ENCODE peak calls at places on chromosomes 4 and X, in eight cellular contexts. One of them, this sample, is unnamed.

GRCh38 chr4:141153751-141154510 is 20.7 kb upstream of the RNF150 start:
- DNase-seq in hepatocyte: peak; percentile 65
- DNase-seq in heart left ventricle: peak; percentile 41
- DNase-seq in upper lobe of left lung: no peak
- DNase-seq in fibroblast of lung: peak; percentile 36
- DNase-seq in cardiac muscle cell: peak; percentile 82
- DNase-seq in GM23248: no peak
- DNase-seq in mammary epithelial cell: no peak
- DNase-seq in this sample: no peak

GRCh38 chr4:155342142-155342541 is 34.6 kb downstream of the MAP9 start:
- DNase-seq in hepatocyte: no peak
- DNase-seq in heart left ventricle: no peak
- DNase-seq in upper lobe of left lung: no peak
- DNase-seq in fibroblast of lung: peak; percentile 54
- DNase-seq in cardiac muscle cell: peak; percentile 28
- DNase-seq in GM23248: peak; percentile 53
- DNase-seq in mammary epithelial cell: peak; percentile 69
- DNase-seq in this sample: no peak

GRCh38 chr4:143363332-143363731 is 26.7 kb downstream of the GAB1 start:
- DNase-seq in hepatocyte: no peak
- DNase-seq in heart left ventricle: no peak
- DNase-seq in upper lobe of left lung: no peak
- DNase-seq in fibroblast of lung: no peak
- DNase-seq in cardiac muscle cell: no peak
- DNase-seq in GM23248: no peak
- DNase-seq in mammary epithelial cell: no peak
- DNase-seq in this sample: no peak

GRCh38 chrX:29143356-29143755 is 556.1 kb downstream of the IL1RAPL1 start:
- DNase-seq in hepatocyte: no peak
- DNase-seq in heart left ventricle: no peak
- DNase-seq in upper lobe of left lung: no peak
- DNase-seq in fibroblast of lung: peak; percentile 60
- DNase-seq in cardiac muscle cell: peak; percentile 45
- DNase-seq in GM23248: peak; percentile 3
- DNase-seq in mammary epithelial cell: no peak
- DNase-seq in this sample: no peak

GRCh38 chrX:69158166-69159040 is 6.8 kb downstream of the PJA1 start:
- DNase-seq in hepatocyte: peak; percentile 59
- DNase-seq in heart left ventricle: peak; percentile 82
- DNase-seq in upper lobe of left lung: no peak
- DNase-seq in fibroblast of lung: peak; percentile 72
- DNase-seq in cardiac muscle cell: peak; percentile 82
- DNase-seq in GM23248: peak; percentile 72
- DNase-seq in mammary epithelial cell: peak; percentile 82
- DNase-seq in this sample: peak; percentile 73

GRCh38 chrX:107851215-107851614 is 25.5 kb downstream of the MID2 start:
- DNase-seq in hepatocyte: no peak
- DNase-seq in heart left ventricle: no peak
- DNase-seq in upper lobe of left lung: no peak
- DNase-seq in fibroblast of lung: peak; percentile 51
- DNase-seq in cardiac muscle cell: peak; percentile 55
- DNase-seq in GM23248: no peak
- DNase-seq in mammary epithelial cell: peak; percentile 32
- DNase-seq in this sample: no peak

GRCh38 chr4:23039813-23040212 is 347.1 kb downstream of the GBA3 start:
- DNase-seq in hepatocyte: no peak
- DNase-seq in heart left ventricle: no peak
- DNase-seq in upper lobe of left lung: no peak
- DNase-seq in fibroblast of lung: peak; percentile 47
- DNase-seq in cardiac muscle cell: no peak
- DNase-seq in GM23248: no peak
- DNase-seq in mammary epithelial cell: no peak
- DNase-seq in this sample: no peak

GRCh38 chrX:101347859-101348451 is 587 bp downstream of the TIMM8A start:
- DNase-seq in hepatocyte: peak; percentile 13
- DNase-seq in heart left ventricle: no peak
- DNase-seq in upper lobe of left lung: no peak
- DNase-seq in fibroblast of lung: peak; percentile 20
- DNase-seq in cardiac muscle cell: peak; percentile 39
- DNase-seq in GM23248: peak; percentile 59
- DNase-seq in mammary epithelial cell: peak; percentile 15
- DNase-seq in this sample: peak; percentile 2

GRCh38 chrX:117989512-117989911 is 127.1 kb downstream of the KLHL13 start:
- DNase-seq in hepatocyte: no peak
- DNase-seq in heart left ventricle: no peak
- DNase-seq in upper lobe of left lung: no peak
- DNase-seq in fibroblast of lung: peak; percentile 47
- DNase-seq in cardiac muscle cell: no peak
- DNase-seq in GM23248: no peak
- DNase-seq in mammary epithelial cell: peak; percentile 46
- DNase-seq in this sample: no peak

GRCh38 chrX:71627588-71628404 is 9.5 kb upstream of the CXCR3 start:
- DNase-seq in hepatocyte: no peak
- DNase-seq in heart left ventricle: no peak
- DNase-seq in upper lobe of left lung: no peak
- DNase-seq in fibroblast of lung: no peak
- DNase-seq in cardiac muscle cell: no peak
- DNase-seq in GM23248: no peak
- DNase-seq in mammary epithelial cell: no peak
- DNase-seq in this sample: no peak

GRCh38 chr4:129043523-129043922 is 49.8 kb downstream of the SCLT1 start:
- DNase-seq in hepatocyte: no peak
- DNase-seq in heart left ventricle: no peak
- DNase-seq in upper lobe of left lung: no peak
- DNase-seq in fibroblast of lung: peak; percentile 58
- DNase-seq in cardiac muscle cell: peak; percentile 70
- DNase-seq in GM23248: peak; percentile 48
- DNase-seq in mammary epithelial cell: no peak
- DNase-seq in this sample: no peak

GRCh38 chr4:142719854-142720541 is 126.1 kb downstream of the INPP4B start:
- DNase-seq in hepatocyte: peak; percentile 14
- DNase-seq in heart left ventricle: no peak
- DNase-seq in upper lobe of left lung: no peak
- DNase-seq in fibroblast of lung: peak; percentile 71
- DNase-seq in cardiac muscle cell: peak; percentile 45
- DNase-seq in GM23248: peak; percentile 57
- DNase-seq in mammary epithelial cell: peak; percentile 84
- DNase-seq in this sample: no peak

GRCh38 chrX:123590842-123591491 is 141.9 kb downstream of the THOC2 start:
- DNase-seq in hepatocyte: peak; percentile 8
- DNase-seq in heart left ventricle: no peak
- DNase-seq in upper lobe of left lung: no peak
- DNase-seq in fibroblast of lung: peak; percentile 59
- DNase-seq in cardiac muscle cell: peak; percentile 32
- DNase-seq in GM23248: peak; percentile 3
- DNase-seq in mammary epithelial cell: peak; percentile 32
- DNase-seq in this sample: no peak

GRCh38 chr4:2285665-2286381 is 23.9 kb upstream of the MXD4 start:
- DNase-seq in hepatocyte: no peak
- DNase-seq in heart left ventricle: peak; percentile 25
- DNase-seq in upper lobe of left lung: peak; percentile 63
- DNase-seq in fibroblast of lung: no peak
- DNase-seq in cardiac muscle cell: no peak
- DNase-seq in GM23248: no peak
- DNase-seq in mammary epithelial cell: no peak
- DNase-seq in this sample: no peak

GRCh38 chr4:124931050-124931449 is 218.5 kb upstream of the ANKRD50 start:
- DNase-seq in hepatocyte: no peak
- DNase-seq in heart left ventricle: no peak
- DNase-seq in upper lobe of left lung: no peak
- DNase-seq in fibroblast of lung: peak; percentile 89
- DNase-seq in cardiac muscle cell: peak; percentile 50
- DNase-seq in GM23248: no peak
- DNase-seq in mammary epithelial cell: no peak
- DNase-seq in this sample: no peak

GRCh38 chrX:31099536-31100090 is 27.8 kb upstream of the FTHL17 start:
- DNase-seq in hepatocyte: no peak
- DNase-seq in heart left ventricle: no peak
- DNase-seq in upper lobe of left lung: no peak
- DNase-seq in fibroblast of lung: no peak
- DNase-seq in cardiac muscle cell: no peak
- DNase-seq in GM23248: no peak
- DNase-seq in mammary epithelial cell: peak; percentile 46
- DNase-seq in this sample: no peak

DNA sequence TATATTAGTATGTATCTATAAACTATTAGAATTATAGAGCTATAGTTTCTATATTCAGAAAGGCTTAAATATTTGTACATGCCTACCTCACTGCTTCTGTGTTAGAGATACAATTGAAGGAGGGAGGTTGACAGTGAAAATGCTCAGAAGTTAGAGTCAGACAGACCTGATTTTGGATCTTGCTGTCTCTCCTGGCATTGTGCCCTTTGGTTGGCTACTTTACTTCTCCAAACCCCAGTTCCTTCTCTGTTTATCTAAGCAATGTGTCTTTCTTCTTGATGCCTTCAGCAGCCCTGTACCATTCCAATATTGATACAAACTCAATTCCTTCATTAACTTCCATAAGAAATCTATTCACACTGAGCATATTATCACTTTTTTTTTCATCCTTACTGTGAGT is 28.7 kb downstream of the CCNG2 start:
- DNase-seq in hepatocyte: no peak
- DNase-seq in heart left ventricle: no peak
- DNase-seq in upper lobe of left lung: no peak
- DNase-seq in fibroblast of lung: no peak
- DNase-seq in cardiac muscle cell: no peak
- DNase-seq in GM23248: no peak
- DNase-seq in mammary epithelial cell: no peak
- DNase-seq in this sample: no peak
- H3K4me3 ChIP-seq in hepatocyte: no peak overlapping the region
- H3K4me3 ChIP-seq in heart left ventricle: no peak overlapping the region
- H3K4me3 ChIP-seq in upper lobe of left lung: no peak overlapping the region
- H3K4me3 ChIP-seq in fibroblast of lung: no peak overlapping the region
- H3K4me3 ChIP-seq in cardiac muscle cell: no peak overlapping the region
- H3K4me3 ChIP-seq in GM23248: no peak overlapping the region
- H3K4me3 ChIP-seq in mammary epithelial cell: no peak overlapping the region
- H3K4me3 ChIP-seq in this sample: no peak overlapping the region

GRCh38 chrX:16700734-16701133 is 11.7 kb downstream of the CTPS2 start:
- DNase-seq in hepatocyte: no peak
- DNase-seq in heart left ventricle: no peak
- DNase-seq in upper lobe of left lung: no peak
- DNase-seq in fibroblast of lung: no peak
- DNase-seq in cardiac muscle cell: no peak
- DNase-seq in GM23248: peak; percentile 2
- DNase-seq in mammary epithelial cell: no peak
- DNase-seq in this sample: no peak

GRCh38 chrX:16696956-16697355 is 15.5 kb downstream of the CTPS2 start:
- DNase-seq in hepatocyte: no peak
- DNase-seq in heart left ventricle: no peak
- DNase-seq in upper lobe of left lung: no peak
- DNase-seq in fibroblast of lung: no peak
- DNase-seq in cardiac muscle cell: no peak
- DNase-seq in GM23248: no peak
- DNase-seq in mammary epithelial cell: no peak
- DNase-seq in this sample: no peak

GRCh38 chrX:16699389-16699788 is 13.1 kb downstream of the CTPS2 start:
- DNase-seq in hepatocyte: no peak
- DNase-seq in heart left ventricle: no peak
- DNase-seq in upper lobe of left lung: no peak
- DNase-seq in fibroblast of lung: no peak
- DNase-seq in cardiac muscle cell: no peak
- DNase-seq in GM23248: no peak
- DNase-seq in mammary epithelial cell: no peak
- DNase-seq in this sample: no peak

GRCh38 chrX:16695079-16695676 is 17.3 kb downstream of the CTPS2 start:
- DNase-seq in hepatocyte: peak; percentile 77
- DNase-seq in heart left ventricle: peak; percentile 40
- DNase-seq in upper lobe of left lung: no peak
- DNase-seq in fibroblast of lung: peak; percentile 36
- DNase-seq in cardiac muscle cell: peak; percentile 58
- DNase-seq in GM23248: peak; percentile 40
- DNase-seq in mammary epithelial cell: peak; percentile 32
- DNase-seq in this sample: peak; percentile 27
- H3K4me1 ChIP-seq in hepatocyte: no peaks in the 10 kb centered on the region
- H3K4me1 ChIP-seq in heart left ventricle: no peaks in the 10 kb centered on the region
- H3K4me1 ChIP-seq in upper lobe of left lung: no peaks in the 10 kb centered on the region
- H3K4me1 ChIP-seq in fibroblast of lung: no peaks in the 10 kb centered on the region
- H3K4me1 ChIP-seq in cardiac muscle cell: no peaks in the 10 kb centered on the region
- H3K4me1 ChIP-seq in GM23248: no peaks in the 10 kb centered on the region
- H3K4me1 ChIP-seq in mammary epithelial cell: no peaks in the 10 kb centered on the region
- H3K4me1 ChIP-seq in this sample: no peaks in the 10 kb centered on the region

GRCh38 chrX:19912-20571 is 261.1 kb upstream of the PLCXD1 start:
- DNase-seq in hepatocyte: peak; percentile 26
- DNase-seq in heart left ventricle: no peak
- DNase-seq in upper lobe of left lung: no peak
- DNase-seq in fibroblast of lung: no peak
- DNase-seq in cardiac muscle cell: no peak
- DNase-seq in GM23248: peak; percentile 13
- DNase-seq in mammary epithelial cell: no peak
- DNase-seq in this sample: no peak
- H3K4me3 ChIP-seq in hepatocyte: no peak overlapping the region
- H3K4me3 ChIP-seq in heart left ventricle: peak overlapping the region; percentile 45
- H3K4me3 ChIP-seq in upper lobe of left lung: no peak overlapping the region
- H3K4me3 ChIP-seq in fibroblast of lung: no peak overlapping the region
- H3K4me3 ChIP-seq in cardiac muscle cell: no peak overlapping the region
- H3K4me3 ChIP-seq in GM23248: peak overlapping the region; percentile 35
- H3K4me3 ChIP-seq in mammary epithelial cell: no peak overlapping the region
- H3K4me3 ChIP-seq in this sample: no peak overlapping the region

GRCh38 chrX:373641-374471 is 12.9 kb downstream of the PPP2R3B start:
- DNase-seq in hepatocyte: peak; percentile 58
- DNase-seq in heart left ventricle: peak; percentile 64
- DNase-seq in upper lobe of left lung: peak; percentile 85
- DNase-seq in fibroblast of lung: peak; percentile 56
- DNase-seq in cardiac muscle cell: peak; percentile 30
- DNase-seq in GM23248: peak; percentile 55
- DNase-seq in mammary epithelial cell: peak; percentile 49
- DNase-seq in this sample: peak; percentile 55
- H3K4me1 ChIP-seq in hepatocyte: peaks cover 9% of the 10 kb centered on the region
- H3K4me1 ChIP-seq in heart left ventricle: peaks cover 13% of the 10 kb centered on the region
- H3K4me1 ChIP-seq in upper lobe of left lung: peaks cover 19% of the 10 kb centered on the region
- H3K4me1 ChIP-seq in fibroblast of lung: no peaks in the 10 kb centered on the region
- H3K4me1 ChIP-seq in cardiac muscle cell: peaks cover 42% of the 10 kb centered on the region
- H3K4me1 ChIP-seq in GM23248: no peaks in the 10 kb centered on the region
- H3K4me1 ChIP-seq in mammary epithelial cell: peaks cover 11% of the 10 kb centered on the region
- H3K4me1 ChIP-seq in this sample: peaks cover 37% of the 10 kb centered on the region

DNA sequence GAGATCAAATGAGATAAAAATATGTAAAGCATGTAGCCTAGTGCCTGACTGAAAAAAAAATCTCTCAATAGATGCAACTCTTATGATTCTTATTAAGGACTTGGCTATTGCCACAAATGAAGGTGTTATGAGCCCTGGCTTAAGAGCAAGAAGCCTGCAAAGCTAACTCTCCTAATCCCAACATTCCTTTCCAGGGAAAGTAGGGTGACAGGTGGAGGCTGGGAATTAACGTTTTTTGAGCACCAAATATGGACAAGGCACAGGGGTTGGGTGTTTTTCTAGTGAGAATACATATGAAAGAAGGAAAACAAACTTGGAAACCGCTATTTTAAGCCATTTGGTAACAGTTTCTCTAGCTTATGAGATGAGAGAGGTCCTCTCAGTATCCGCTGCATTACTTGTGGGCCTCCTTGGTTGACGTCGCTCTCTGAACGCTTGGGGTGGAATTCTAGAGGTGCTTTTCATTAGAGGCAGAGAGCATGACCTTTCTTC is 2.4 kb downstream of the RHOH start:
- DNase-seq in hepatocyte: no peak
- DNase-seq in heart left ventricle: no peak
- DNase-seq in upper lobe of left lung: no peak
- DNase-seq in fibroblast of lung: no peak
- DNase-seq in cardiac muscle cell: no peak
- DNase-seq in GM23248: no peak
- DNase-seq in mammary epithelial cell: no peak
- DNase-seq in this sample: no peak
- H3K4me3 ChIP-seq in hepatocyte: no peak overlapping the region
- H3K4me3 ChIP-seq in heart left ventricle: peak overlapping the region; percentile 33
- H3K4me3 ChIP-seq in upper lobe of left lung: no peak overlapping the region
- H3K4me3 ChIP-seq in fibroblast of lung: no peak overlapping the region
- H3K4me3 ChIP-seq in cardiac muscle cell: no peak overlapping the region
- H3K4me3 ChIP-seq in GM23248: no peak overlapping the region
- H3K4me3 ChIP-seq in mammary epithelial cell: no peak overlapping the region
- H3K4me3 ChIP-seq in this sample: no peak overlapping the region

GRCh38 chr4:38060829-38061431 is 100.7 kb downstream of the PTTG2 start:
- DNase-seq in hepatocyte: peak; percentile 51
- DNase-seq in heart left ventricle: no peak
- DNase-seq in upper lobe of left lung: no peak
- DNase-seq in fibroblast of lung: peak; percentile 64
- DNase-seq in cardiac muscle cell: peak; percentile 75
- DNase-seq in GM23248: no peak
- DNase-seq in mammary epithelial cell: no peak
- DNase-seq in this sample: no peak
- H3K4me1 ChIP-seq in hepatocyte: peaks cover 9% of the 10 kb centered on the region
- H3K4me1 ChIP-seq in heart left ventricle: peaks cover 14% of the 10 kb centered on the region
- H3K4me1 ChIP-seq in upper lobe of left lung: peaks cover 9% of the 10 kb centered on the region
- H3K4me1 ChIP-seq in fibroblast of lung: peaks cover 6% of the 10 kb centered on the region
- H3K4me1 ChIP-seq in cardiac muscle cell: peaks cover 15% of the 10 kb centered on the region
- H3K4me1 ChIP-seq in GM23248: no peaks in the 10 kb centered on the region
- H3K4me1 ChIP-seq in mammary epithelial cell: no peaks in the 10 kb centered on the region
- H3K4me1 ChIP-seq in this sample: no peaks in the 10 kb centered on the region

This sample was measured in heart right ventricle.